ENCODE peak calls at places on chromosomes 7 and 10, in nine cellular contexts. One of them, this sample, is unnamed. For H3K36me3, the result is how much of the 10 kb centered on the place peaks cover.

GRCh38 chr10:43048301-43049051 is 28.4 kb upstream of the RET start:
- DNase-seq in stomach: no peak
- DNase-seq in aorta: peak
- DNase-seq in sigmoid colon: peak
- DNase-seq in MM.1S: no peak
- DNase-seq in SK-N-SH: peak
- DNase-seq in endodermal cell: peak
- DNase-seq in lower lobe of right lung: peak
- DNase-seq in transverse colon: no peak
- DNase-seq in this sample: peak

GRCh38 chr7:29815181-29816105 is 9.1 kb downstream of the WIPF3 start:
- DNase-seq in sigmoid colon: no peak
- DNase-seq in MM.1S: no peak
- DNase-seq in SK-N-SH: no peak
- DNase-seq in endodermal cell: no peak
- DNase-seq in aorta: no peak
- DNase-seq in lower lobe of right lung: no peak
- DNase-seq in transverse colon: no peak
- DNase-seq in stomach: no peak
- DNase-seq in this sample: no peak

GRCh38 chr10:88618496-88618895 is 31.9 kb downstream of the LIPJ start:
- DNase-seq in MM.1S: no peak
- DNase-seq in lower lobe of right lung: no peak
- DNase-seq in aorta: no peak
- DNase-seq in SK-N-SH: no peak
- DNase-seq in stomach: no peak
- DNase-seq in transverse colon: no peak
- DNase-seq in endodermal cell: no peak
- DNase-seq in sigmoid colon: no peak
- DNase-seq in this sample: no peak

GRCh38 chr7:13217762-13218161 is 530.3 kb downstream of the ARL4A start:
- DNase-seq in lower lobe of right lung: no peak
- DNase-seq in stomach: no peak
- DNase-seq in MM.1S: no peak
- DNase-seq in transverse colon: no peak
- DNase-seq in sigmoid colon: no peak
- DNase-seq in SK-N-SH: no peak
- DNase-seq in endodermal cell: no peak
- DNase-seq in aorta: no peak
- DNase-seq in this sample: no peak

GRCh38 chr10:97534746-97535367 is 36.1 kb downstream of the UBTD1 start:
- DNase-seq in transverse colon: no peak
- DNase-seq in stomach: no peak
- DNase-seq in sigmoid colon: no peak
- DNase-seq in MM.1S: peak
- DNase-seq in lower lobe of right lung: no peak
- DNase-seq in endodermal cell: peak
- DNase-seq in aorta: no peak
- DNase-seq in SK-N-SH: peak
- DNase-seq in this sample: no peak

GRCh38 chr10:43201545-43202131 is 63.4 kb downstream of the CSGALNACT2 start:
- DNase-seq in MM.1S: no peak
- DNase-seq in SK-N-SH: peak
- DNase-seq in sigmoid colon: peak
- DNase-seq in endodermal cell: peak
- DNase-seq in transverse colon: no peak
- DNase-seq in aorta: peak
- DNase-seq in lower lobe of right lung: peak
- DNase-seq in stomach: peak
- DNase-seq in this sample: no peak

GRCh38 chr7:30510124-30511074 is 5.8 kb upstream of the GGCT start:
- DNase-seq in stomach: peak
- DNase-seq in transverse colon: peak
- DNase-seq in MM.1S: peak
- DNase-seq in SK-N-SH: peak
- DNase-seq in sigmoid colon: no peak
- DNase-seq in lower lobe of right lung: peak
- DNase-seq in endodermal cell: peak
- DNase-seq in aorta: no peak
- DNase-seq in this sample: no peak

GRCh38 chr7:142301299-142301698 is 43.4 kb upstream of the PRSS58 start:
- DNase-seq in endodermal cell: no peak
- DNase-seq in lower lobe of right lung: no peak
- DNase-seq in SK-N-SH: no peak
- DNase-seq in transverse colon: no peak
- DNase-seq in MM.1S: no peak
- DNase-seq in aorta: no peak
- DNase-seq in sigmoid colon: no peak
- DNase-seq in stomach: no peak
- DNase-seq in this sample: no peak

GRCh38 chr7:79034733-79035132 is 418.7 kb downstream of the MAGI2 start:
- DNase-seq in endodermal cell: no peak
- DNase-seq in aorta: no peak
- DNase-seq in transverse colon: no peak
- DNase-seq in lower lobe of right lung: no peak
- DNase-seq in stomach: no peak
- DNase-seq in sigmoid colon: no peak
- DNase-seq in SK-N-SH: no peak
- DNase-seq in MM.1S: no peak
- DNase-seq in this sample: no peak

GRCh38 chr10:130003787-130004613 is 39.9 kb upstream of the EBF3 start:
- DNase-seq in stomach: no peak
- DNase-seq in SK-N-SH: no peak
- DNase-seq in endodermal cell: no peak
- DNase-seq in MM.1S: no peak
- DNase-seq in transverse colon: no peak
- DNase-seq in aorta: no peak
- DNase-seq in lower lobe of right lung: no peak
- DNase-seq in sigmoid colon: no peak
- DNase-seq in this sample: no peak

DNA sequence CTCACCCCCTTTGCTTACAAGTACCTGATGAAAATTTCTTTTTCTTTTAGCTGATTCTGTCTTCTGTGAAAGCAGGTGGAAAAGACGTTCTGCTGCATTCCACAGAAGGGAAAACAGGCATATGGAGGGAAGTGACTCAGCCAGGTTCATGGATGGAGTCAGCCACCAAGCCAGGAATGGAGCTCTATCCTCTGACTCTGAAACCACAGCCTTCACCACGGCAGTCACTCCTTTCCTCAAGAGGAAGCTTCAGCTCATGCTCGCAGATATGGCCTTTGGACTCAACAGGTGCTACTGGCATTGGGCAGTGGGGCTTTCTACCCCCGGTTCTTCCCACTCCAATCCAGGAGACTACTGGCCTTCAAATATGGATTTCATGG is 11.5 kb upstream of the PLAU start:
- DNase-seq in lower lobe of right lung: no peak
- DNase-seq in endodermal cell: no peak
- DNase-seq in sigmoid colon: no peak
- DNase-seq in stomach: no peak
- DNase-seq in aorta: no peak
- DNase-seq in transverse colon: no peak
- DNase-seq in SK-N-SH: no peak
- DNase-seq in MM.1S: no peak
- DNase-seq in this sample: peak
- H3K27ac ChIP-seq in lower lobe of right lung: no peak
- H3K27ac ChIP-seq in endodermal cell: no peak
- H3K27ac ChIP-seq in sigmoid colon: no peak
- H3K27ac ChIP-seq in stomach: peak
- H3K27ac ChIP-seq in aorta: peak
- H3K27ac ChIP-seq in transverse colon: no peak
- H3K27ac ChIP-seq in SK-N-SH: no peak
- H3K27ac ChIP-seq in MM.1S: no peak
- H3K27ac ChIP-seq in this sample: peak

GRCh38 chr7:147483634-147484292 is 1106.8 kb upstream of the C7orf33 start:
- DNase-seq in MM.1S: no peak
- DNase-seq in aorta: no peak
- DNase-seq in transverse colon: no peak
- DNase-seq in stomach: no peak
- DNase-seq in sigmoid colon: no peak
- DNase-seq in endodermal cell: no peak
- DNase-seq in lower lobe of right lung: no peak
- DNase-seq in SK-N-SH: no peak
- DNase-seq in this sample: no peak
- H3K36me3 ChIP-seq in MM.1S: under half
- H3K36me3 ChIP-seq in aorta: under half
- H3K36me3 ChIP-seq in transverse colon: under half
- H3K36me3 ChIP-seq in stomach: under half
- H3K36me3 ChIP-seq in sigmoid colon: under half
- H3K36me3 ChIP-seq in endodermal cell: under half
- H3K36me3 ChIP-seq in lower lobe of right lung: under half
- H3K36me3 ChIP-seq in SK-N-SH: under half
- H3K36me3 ChIP-seq in this sample: under half

GRCh38 chr10:71725998-71726672 is 6.6 kb upstream of the C10orf105 start:
- DNase-seq in transverse colon: peak
- DNase-seq in endodermal cell: peak
- DNase-seq in lower lobe of right lung: no peak
- DNase-seq in sigmoid colon: no peak
- DNase-seq in aorta: no peak
- DNase-seq in stomach: no peak
- DNase-seq in MM.1S: peak
- DNase-seq in SK-N-SH: peak
- DNase-seq in this sample: no peak

GRCh38 chr10:71725249-71725648 is 5.7 kb upstream of the C10orf105 start:
- DNase-seq in SK-N-SH: no peak
- DNase-seq in lower lobe of right lung: no peak
- DNase-seq in stomach: no peak
- DNase-seq in aorta: no peak
- DNase-seq in sigmoid colon: no peak
- DNase-seq in MM.1S: no peak
- DNase-seq in endodermal cell: no peak
- DNase-seq in transverse colon: no peak
- DNase-seq in this sample: no peak

GRCh38 chr10:71723301-71723700 is 3.7 kb upstream of the C10orf105 start:
- DNase-seq in aorta: no peak
- DNase-seq in MM.1S: no peak
- DNase-seq in transverse colon: no peak
- DNase-seq in sigmoid colon: no peak
- DNase-seq in endodermal cell: no peak
- DNase-seq in stomach: no peak
- DNase-seq in SK-N-SH: no peak
- DNase-seq in lower lobe of right lung: no peak
- DNase-seq in this sample: no peak

GRCh38 chr10:71722849-71723248 is 3.3 kb upstream of the C10orf105 start:
- DNase-seq in aorta: no peak
- DNase-seq in stomach: no peak
- DNase-seq in sigmoid colon: no peak
- DNase-seq in endodermal cell: no peak
- DNase-seq in MM.1S: no peak
- DNase-seq in SK-N-SH: no peak
- DNase-seq in lower lobe of right lung: no peak
- DNase-seq in transverse colon: no peak
- DNase-seq in this sample: no peak

GRCh38 chr10:71724539-71724938 is 5.0 kb upstream of the C10orf105 start:
- DNase-seq in SK-N-SH: no peak
- DNase-seq in lower lobe of right lung: no peak
- DNase-seq in transverse colon: no peak
- DNase-seq in endodermal cell: no peak
- DNase-seq in MM.1S: no peak
- DNase-seq in stomach: no peak
- DNase-seq in sigmoid colon: no peak
- DNase-seq in aorta: no peak
- DNase-seq in this sample: no peak
- H3K27ac ChIP-seq in SK-N-SH: peak
- H3K27ac ChIP-seq in lower lobe of right lung: no peak
- H3K27ac ChIP-seq in transverse colon: no peak
- H3K27ac ChIP-seq in endodermal cell: no peak
- H3K27ac ChIP-seq in MM.1S: no peak
- H3K27ac ChIP-seq in stomach: no peak
- H3K27ac ChIP-seq in sigmoid colon: no peak
- H3K27ac ChIP-seq in aorta: no peak
- H3K27ac ChIP-seq in this sample: no peak

GRCh38 chr10:44398747-44399477 is 14.0 kb upstream of the CXCL12 start:
- DNase-seq in transverse colon: no peak
- DNase-seq in SK-N-SH: no peak
- DNase-seq in MM.1S: no peak
- DNase-seq in stomach: no peak
- DNase-seq in aorta: no peak
- DNase-seq in sigmoid colon: no peak
- DNase-seq in lower lobe of right lung: no peak
- DNase-seq in endodermal cell: peak
- DNase-seq in this sample: no peak
- H3K36me3 ChIP-seq in transverse colon: under half
- H3K36me3 ChIP-seq in SK-N-SH: under half
- H3K36me3 ChIP-seq in MM.1S: under half
- H3K36me3 ChIP-seq in stomach: under half
- H3K36me3 ChIP-seq in aorta: under half
- H3K36me3 ChIP-seq in sigmoid colon: under half
- H3K36me3 ChIP-seq in lower lobe of right lung: under half
- H3K36me3 ChIP-seq in endodermal cell: under half
- H3K36me3 ChIP-seq in this sample: under half

GRCh38 chr7:1572111-1572510 is 2.3 kb upstream of the PSMG3 start:
- DNase-seq in lower lobe of right lung: no peak
- DNase-seq in transverse colon: no peak
- DNase-seq in aorta: no peak
- DNase-seq in MM.1S: no peak
- DNase-seq in endodermal cell: peak
- DNase-seq in sigmoid colon: no peak
- DNase-seq in stomach: no peak
- DNase-seq in SK-N-SH: no peak
- DNase-seq in this sample: no peak

GRCh38 chr7:1579481-1580421 is 9.9 kb upstream of the PSMG3 start:
- DNase-seq in lower lobe of right lung: peak
- DNase-seq in transverse colon: peak
- DNase-seq in MM.1S: peak
- DNase-seq in stomach: peak
- DNase-seq in SK-N-SH: peak
- DNase-seq in endodermal cell: peak
- DNase-seq in aorta: peak
- DNase-seq in sigmoid colon: peak
- DNase-seq in this sample: peak

GRCh38 chr7:1578513-1578912 is 8.7 kb upstream of the PSMG3 start:
- DNase-seq in endodermal cell: no peak
- DNase-seq in aorta: no peak
- DNase-seq in SK-N-SH: no peak
- DNase-seq in lower lobe of right lung: no peak
- DNase-seq in MM.1S: no peak
- DNase-seq in stomach: no peak
- DNase-seq in transverse colon: no peak
- DNase-seq in sigmoid colon: no peak
- DNase-seq in this sample: no peak

GRCh38 chr7:1576521-1577253 is 6.9 kb upstream of the PSMG3 start:
- DNase-seq in endodermal cell: peak
- DNase-seq in stomach: no peak
- DNase-seq in transverse colon: no peak
- DNase-seq in aorta: no peak
- DNase-seq in SK-N-SH: no peak
- DNase-seq in lower lobe of right lung: no peak
- DNase-seq in sigmoid colon: no peak
- DNase-seq in MM.1S: no peak
- DNase-seq in this sample: no peak

GRCh38 chr7:1575809-1576208 is 6.0 kb upstream of the PSMG3 start:
- DNase-seq in endodermal cell: no peak
- DNase-seq in SK-N-SH: no peak
- DNase-seq in lower lobe of right lung: no peak
- DNase-seq in sigmoid colon: no peak
- DNase-seq in transverse colon: no peak
- DNase-seq in aorta: no peak
- DNase-seq in stomach: no peak
- DNase-seq in MM.1S: no peak
- DNase-seq in this sample: no peak
- H3K27ac ChIP-seq in endodermal cell: no peak
- H3K27ac ChIP-seq in SK-N-SH: no peak
- H3K27ac ChIP-seq in lower lobe of right lung: no peak
- H3K27ac ChIP-seq in sigmoid colon: no peak
- H3K27ac ChIP-seq in transverse colon: no peak
- H3K27ac ChIP-seq in aorta: no peak
- H3K27ac ChIP-seq in stomach: no peak
- H3K27ac ChIP-seq in MM.1S: no peak
- H3K27ac ChIP-seq in this sample: no peak

GRCh38 chr7:36405409-36405803 is 15.7 kb downstream of the ANLN start:
- DNase-seq in aorta: no peak
- DNase-seq in MM.1S: no peak
- DNase-seq in sigmoid colon: no peak
- DNase-seq in lower lobe of right lung: no peak
- DNase-seq in stomach: no peak
- DNase-seq in SK-N-SH: no peak
- DNase-seq in transverse colon: no peak
- DNase-seq in endodermal cell: no peak
- DNase-seq in this sample: no peak
- H3K36me3 ChIP-seq in aorta: under half
- H3K36me3 ChIP-seq in MM.1S: under half
- H3K36me3 ChIP-seq in sigmoid colon: under half
- H3K36me3 ChIP-seq in lower lobe of right lung: under half
- H3K36me3 ChIP-seq in stomach: under half
- H3K36me3 ChIP-seq in SK-N-SH: under half
- H3K36me3 ChIP-seq in transverse colon: under half
- H3K36me3 ChIP-seq in endodermal cell: half or more
- H3K36me3 ChIP-seq in this sample: half or more